ENCODE peak calls at places on chromosomes 3 and 15, in four cellular contexts. V is GM12878, I is tibial nerve, D is A549. B is an unnamed sample.

GRCh38 chr3:3189102-3189727 is 9.7 kb upstream of the CRBN start:
- DNase-seq in I (no peak), V (no peak), D (no peak), B (no peak)

GRCh38 chr3:156535798-156536197 is 19.1 kb downstream of the SSR3 start:
- DNase-seq in D (no peak), I (no peak), V (no peak), B (no peak)

GRCh38 chr3:181752202-181752671 is 40.5 kb downstream of the SOX2 start:
- DNase-seq in I (no peak), V (no peak), D (no peak), B (no peak)

GRCh38 chr3:59809750-59810444 is 760.1 kb upstream of the CFAP20DC start:
- DNase-seq in V (no peak), D (peak), I (no peak), B (no peak)

GRCh38 chr3:108589998-108590323 is 439 bp downstream of the DZIP3 start:
- DNase-seq in I (no peak), D (no peak), V (no peak), B (no peak)

GRCh38 chr3:88195951-88196434 is 46.2 kb downstream of the C3orf38 start:
- DNase-seq in V (no peak), D (no peak), I (no peak), B (no peak)

GRCh38 chr3:186841637-186842036 is 873 bp upstream of the ADIPOQ start:
- DNase-seq in I (no peak), V (no peak), D (no peak), B (no peak)

GRCh38 chr3:107062787-107063186 is 314.5 kb upstream of the CCDC54 start:
- DNase-seq in V (no peak), I (no peak), D (no peak), B (no peak)

GRCh38 chr15:75203017-75203907 is 1.6 kb downstream of the C15orf39 start:
- DNase-seq in D (peak), V (no peak), I (no peak), B (no peak)

DNA sequence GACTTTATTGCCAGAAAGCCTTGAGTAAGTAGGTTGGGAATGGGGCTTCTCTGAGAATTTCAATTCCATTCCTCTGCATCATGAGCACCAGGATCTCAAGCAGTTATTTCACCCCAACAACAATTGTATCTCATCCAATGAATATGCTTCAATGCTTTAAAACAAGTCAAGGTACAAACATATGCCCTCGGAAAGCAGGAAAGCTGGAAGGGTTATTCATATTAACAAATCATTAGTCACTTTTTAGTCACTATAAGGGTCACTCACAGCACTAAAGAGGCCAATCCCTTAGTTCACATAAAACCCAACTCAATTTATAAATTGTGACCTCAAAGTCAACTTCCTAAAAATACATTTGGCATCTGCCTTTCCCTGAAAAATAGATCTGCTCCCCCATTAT is 16.2 kb downstream of the MB21D2 start:
- DNase-seq in D (no peak), V (no peak), I (no peak), B (no peak)
- H3K27ac ChIP-seq in D (peak), V (no peak), I (no peak), B (no peak)

GRCh38 chr3:42856544-42856943 is 19.1 kb downstream of the CYP8B1 start:
- DNase-seq in V (no peak), I (no peak), D (no peak), B (no peak)

GRCh38 chr3:42853739-42854302 is 21.9 kb downstream of the CYP8B1 start:
- DNase-seq in I (no peak), V (no peak), D (no peak), B (no peak)

GRCh38 chr3:42853056-42853455 is 22.6 kb downstream of the CYP8B1 start:
- DNase-seq in D (no peak), I (no peak), V (no peak), B (no peak)

GRCh38 chr3:42855547-42856380 is 19.9 kb downstream of the CYP8B1 start:
- DNase-seq in D (no peak), I (no peak), V (no peak), B (peak)

GRCh38 chr3:42855219-42855546 is 20.5 kb downstream of the CYP8B1 start:
- DNase-seq in I (no peak), V (no peak), D (no peak), B (no peak)
- TF ChIP-seq POLR2A in I (no peak), V (no peak), D (no peak), B (no peak)

GRCh38 chr3:105806361-105806760 is 62.5 kb downstream of the CBLB start:
- DNase-seq in V (no peak), D (peak), I (no peak), B (no peak)
- TF ChIP-seq EP300 in V (peak), D (peak), I (no peak), B (no peak)

DNA sequence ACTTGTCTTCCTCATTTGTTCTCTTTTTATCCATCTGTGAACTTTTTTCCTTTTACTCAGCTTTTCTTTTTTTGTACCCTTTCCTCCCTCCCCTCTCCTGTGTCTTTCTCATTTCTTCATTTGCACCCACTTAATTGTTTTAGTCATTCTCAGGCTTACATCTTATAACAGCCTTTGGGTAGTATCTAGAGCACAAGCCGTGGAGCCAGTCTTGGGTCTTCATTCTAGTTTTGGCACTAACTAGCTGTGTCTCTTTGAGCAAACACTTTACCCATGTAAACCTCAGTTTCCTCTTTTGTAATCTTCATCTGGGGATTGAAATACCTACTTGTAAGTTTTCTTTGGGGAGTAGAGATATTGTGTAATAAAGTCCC is 16.9 kb downstream of the CMSS1 start:
- DNase-seq in I (no peak), V (no peak), D (no peak), B (no peak)
- H3K27ac ChIP-seq in I (no peak), V (no peak), D (no peak), B (no peak)

GRCh38 chr3:48297111-48297810 is 36.2 kb downstream of the SPINK8 start:
- DNase-seq in D (no peak), I (no peak), V (no peak), B (no peak)

GRCh38 chr3:48303021-48303420 is 30.4 kb downstream of the SPINK8 start:
- DNase-seq in I (no peak), V (no peak), D (no peak), B (no peak)

GRCh38 chr3:48301814-48302194 is 31.7 kb downstream of the SPINK8 start:
- DNase-seq in D (peak), V (no peak), I (no peak), B (peak)

GRCh38 chr3:48299746-48300361 is 33.6 kb downstream of the SPINK8 start:
- DNase-seq in V (no peak), I (no peak), D (no peak), B (no peak)

GRCh38 chr3:48301020-48301813 is 32.2 kb downstream of the SPINK8 start:
- DNase-seq in V (peak), D (peak), I (peak), B (peak)
- TF ChIP-seq POLR2A in V (peak), D (peak), I (peak), B (peak)

GRCh38 chr15:78171864-78172472 is 22.8 kb downstream of the IDH3A start:
- DNase-seq in V (no peak), D (no peak), I (no peak), B (no peak)

GRCh38 chr15:78174398-78174797 is 25.2 kb downstream of the IDH3A start:
- DNase-seq in D (no peak), I (no peak), V (no peak), B (no peak)

GRCh38 chr15:78168591-78168990 is 19.4 kb downstream of the IDH3A start:
- DNase-seq in V (no peak), I (no peak), D (no peak), B (no peak)

GRCh38 chr15:78167227-78167888 is 18.2 kb downstream of the IDH3A start:
- DNase-seq in D (no peak), V (peak), I (no peak), B (no peak)

GRCh38 chr15:78170848-78171773 is 21.9 kb downstream of the IDH3A start:
- DNase-seq in V (peak), I (no peak), D (no peak), B (no peak)
- TF ChIP-seq EP300 in V (peak), I (no peak), D (no peak), B (no peak)

GRCh38 chr15:89196241-89196640 is 25.1 kb downstream of the RLBP1 start:
- DNase-seq in V (no peak), D (no peak), I (no peak), B (no peak)
- H3K27ac ChIP-seq in V (no peak), D (no peak), I (peak), B (peak)

DNA sequence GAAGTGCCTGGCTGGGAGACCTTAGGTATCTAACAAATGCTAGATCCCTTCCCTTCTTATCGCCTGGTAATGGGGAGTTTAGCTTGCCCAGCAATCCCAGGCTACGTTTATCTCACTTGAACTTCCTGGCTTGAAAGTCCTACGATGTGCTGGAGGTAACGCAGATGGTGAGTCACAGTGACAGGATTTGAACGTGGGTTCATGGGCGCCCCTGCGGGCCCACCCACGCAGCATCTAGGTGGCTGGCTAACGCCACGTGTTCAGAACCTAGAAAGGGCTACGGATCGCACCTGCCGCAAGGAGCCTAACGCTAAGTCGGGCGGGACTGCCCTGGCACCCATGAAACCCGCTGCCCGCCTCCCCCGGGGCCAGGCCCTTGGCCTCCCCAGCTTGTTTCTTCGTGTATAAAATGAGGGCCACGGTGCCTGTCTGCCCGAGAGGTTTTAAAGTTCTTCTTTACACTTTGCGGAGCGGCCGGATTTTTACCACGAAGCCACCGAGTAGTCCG is 600 bp upstream of the USP3 start:
- DNase-seq in V (no peak), I (no peak), D (peak), B (no peak)
- TF ChIP-seq POLR2A in V (peak), I (no peak), D (peak), B (peak)

GRCh38 chr3:73422556-73422955 is 202.2 kb downstream of the PDZRN3 start:
- DNase-seq in V (no peak), I (no peak), D (no peak), B (no peak)
- TF ChIP-seq EP300 in V (no peak), I (no peak), D (no peak), B (no peak)

B was measured in suprapubic skin.